ENCODE peak calls at places on chromosomes 4 and X, in seven cellular contexts. One of them, this sample, is unnamed.

GRCh38 chrX:1592128-1592862 is 891 bp downstream of the AKAP17A start:
- DNase-seq in H9: peak
- DNase-seq in IMR-90: peak
- DNase-seq in mesenchymal stem cell: peak
- DNase-seq in H1: peak
- DNase-seq in mesendoderm: peak
- DNase-seq in trophoblast cell: no peak
- DNase-seq in this sample: no peak

GRCh38 chrX:332916-333610 is 14.5 kb upstream of the GTPBP6 start:
- DNase-seq in H9: no peak
- DNase-seq in IMR-90: no peak
- DNase-seq in mesenchymal stem cell: no peak
- DNase-seq in H1: no peak
- DNase-seq in mesendoderm: no peak
- DNase-seq in trophoblast cell: no peak
- DNase-seq in this sample: no peak

GRCh38 chr4:79623125-79623905 is 215.3 kb upstream of the GK2 start:
- DNase-seq in H9: no peak
- DNase-seq in IMR-90: peak
- DNase-seq in mesenchymal stem cell: no peak
- DNase-seq in H1: no peak
- DNase-seq in mesendoderm: no peak
- DNase-seq in trophoblast cell: no peak
- DNase-seq in this sample: no peak

GRCh38 chr4:62531731-62532130 is 1331.6 kb downstream of the ADGRL3 start:
- DNase-seq in H9: peak
- DNase-seq in IMR-90: no peak
- DNase-seq in mesenchymal stem cell: no peak
- DNase-seq in H1: no peak
- DNase-seq in mesendoderm: peak
- DNase-seq in trophoblast cell: no peak
- DNase-seq in this sample: no peak

GRCh38 chr4:26692014-26692726 is 108.3 kb downstream of the TBC1D19 start:
- DNase-seq in H9: peak
- DNase-seq in IMR-90: peak
- DNase-seq in mesenchymal stem cell: no peak
- DNase-seq in H1: no peak
- DNase-seq in mesendoderm: peak
- DNase-seq in trophoblast cell: peak
- DNase-seq in this sample: no peak

GRCh38 chrX:48083212-48083611 is 11.8 kb upstream of the ZNF630 start:
- DNase-seq in H9: peak
- DNase-seq in IMR-90: peak
- DNase-seq in mesenchymal stem cell: peak
- DNase-seq in H1: peak
- DNase-seq in mesendoderm: peak
- DNase-seq in trophoblast cell: peak
- DNase-seq in this sample: peak

GRCh38 chr4:37803348-37803973 is 23.0 kb upstream of the PGM2 start:
- DNase-seq in H9: no peak
- DNase-seq in IMR-90: peak
- DNase-seq in mesenchymal stem cell: peak
- DNase-seq in H1: no peak
- DNase-seq in mesendoderm: peak
- DNase-seq in trophoblast cell: no peak
- DNase-seq in this sample: no peak

GRCh38 chr4:4627111-4627510 is 85.3 kb upstream of the STX18 start:
- DNase-seq in H9: peak
- DNase-seq in IMR-90: no peak
- DNase-seq in mesenchymal stem cell: no peak
- DNase-seq in H1: no peak
- DNase-seq in mesendoderm: no peak
- DNase-seq in trophoblast cell: no peak
- DNase-seq in this sample: no peak

GRCh38 chrX:19799319-19800182 is 87.8 kb downstream of the SH3KBP1 start:
- DNase-seq in H9: no peak
- DNase-seq in IMR-90: peak
- DNase-seq in mesenchymal stem cell: no peak
- DNase-seq in H1: no peak
- DNase-seq in mesendoderm: no peak
- DNase-seq in trophoblast cell: no peak
- DNase-seq in this sample: no peak

GRCh38 chr4:53595823-53596222 is 4.5 kb upstream of the LNX1 start:
- DNase-seq in H9: no peak
- DNase-seq in IMR-90: no peak
- DNase-seq in mesenchymal stem cell: no peak
- DNase-seq in H1: no peak
- DNase-seq in mesendoderm: no peak
- DNase-seq in trophoblast cell: no peak
- DNase-seq in this sample: no peak

GRCh38 chrX:20144491-20144890 is 2.9 kb upstream of the EIF1AX start:
- DNase-seq in H9: no peak
- DNase-seq in IMR-90: peak
- DNase-seq in mesenchymal stem cell: peak
- DNase-seq in H1: no peak
- DNase-seq in mesendoderm: no peak
- DNase-seq in trophoblast cell: no peak
- DNase-seq in this sample: no peak

GRCh38 chrX:68511255-68511654 is 12.4 kb downstream of the YIPF6 start:
- DNase-seq in H9: no peak
- DNase-seq in IMR-90: peak
- DNase-seq in mesenchymal stem cell: peak
- DNase-seq in H1: no peak
- DNase-seq in mesendoderm: peak
- DNase-seq in trophoblast cell: peak
- DNase-seq in this sample: no peak

GRCh38 chr4:102449751-102450352 is 51.3 kb upstream of the NFKB1 start:
- DNase-seq in H9: peak
- DNase-seq in IMR-90: peak
- DNase-seq in mesenchymal stem cell: peak
- DNase-seq in H1: no peak
- DNase-seq in mesendoderm: peak
- DNase-seq in trophoblast cell: peak
- DNase-seq in this sample: peak

GRCh38 chr4:103307479-103308042 is 109.4 kb upstream of the CENPE start:
- DNase-seq in H9: no peak
- DNase-seq in IMR-90: no peak
- DNase-seq in mesenchymal stem cell: no peak
- DNase-seq in H1: no peak
- DNase-seq in mesendoderm: no peak
- DNase-seq in trophoblast cell: no peak
- DNase-seq in this sample: no peak

GRCh38 chr4:82560853-82561744 is 689 bp downstream of the TMEM150C start:
- DNase-seq in H9: peak
- DNase-seq in IMR-90: no peak
- DNase-seq in mesenchymal stem cell: no peak
- DNase-seq in H1: peak
- DNase-seq in mesendoderm: no peak
- DNase-seq in trophoblast cell: no peak
- DNase-seq in this sample: no peak

GRCh38 chrX:15391850-15392249 is 7.6 kb upstream of the VEGFD start:
- DNase-seq in H9: peak
- DNase-seq in IMR-90: no peak
- DNase-seq in mesenchymal stem cell: no peak
- DNase-seq in H1: no peak
- DNase-seq in mesendoderm: peak
- DNase-seq in trophoblast cell: no peak
- DNase-seq in this sample: no peak

GRCh38 chr4:174278467-174278866 is 5.0 kb downstream of the FBXO8 start:
- DNase-seq in H9: no peak
- DNase-seq in IMR-90: no peak
- DNase-seq in mesenchymal stem cell: no peak
- DNase-seq in H1: no peak
- DNase-seq in mesendoderm: no peak
- DNase-seq in trophoblast cell: no peak
- DNase-seq in this sample: no peak

GRCh38 chr4:69546121-69546520 is 50.4 kb upstream of the UGT2B4 start:
- DNase-seq in H9: no peak
- DNase-seq in IMR-90: no peak
- DNase-seq in mesenchymal stem cell: peak
- DNase-seq in H1: no peak
- DNase-seq in mesendoderm: no peak
- DNase-seq in trophoblast cell: no peak
- DNase-seq in this sample: no peak

GRCh38 chr4:132759199-132759780 is 389.8 kb upstream of the PCDH10 start:
- DNase-seq in H9: no peak
- DNase-seq in IMR-90: no peak
- DNase-seq in mesenchymal stem cell: no peak
- DNase-seq in H1: no peak
- DNase-seq in mesendoderm: no peak
- DNase-seq in trophoblast cell: no peak
- DNase-seq in this sample: no peak

GRCh38 chrX:133776072-133776471 is 209.3 kb downstream of the GPC3 start:
- DNase-seq in H9: peak
- DNase-seq in IMR-90: no peak
- DNase-seq in mesenchymal stem cell: no peak
- DNase-seq in H1: peak
- DNase-seq in mesendoderm: peak
- DNase-seq in trophoblast cell: no peak
- DNase-seq in this sample: no peak

GRCh38 chr4:7425171-7425570 is 9.6 kb downstream of the PSAPL1 start:
- DNase-seq in H9: peak
- DNase-seq in IMR-90: no peak
- DNase-seq in mesenchymal stem cell: no peak
- DNase-seq in H1: peak
- DNase-seq in mesendoderm: no peak
- DNase-seq in trophoblast cell: no peak
- DNase-seq in this sample: no peak

GRCh38 chr4:112063260-112063659 is 82.0 kb upstream of the FAM241A start:
- DNase-seq in H9: no peak
- DNase-seq in IMR-90: no peak
- DNase-seq in mesenchymal stem cell: no peak
- DNase-seq in H1: no peak
- DNase-seq in mesendoderm: no peak
- DNase-seq in trophoblast cell: no peak
- DNase-seq in this sample: no peak

GRCh38 chr4:1199556-1200331 is 27.4 kb upstream of the SPON2 start:
- DNase-seq in H9: peak
- DNase-seq in IMR-90: no peak
- DNase-seq in mesenchymal stem cell: no peak
- DNase-seq in H1: no peak
- DNase-seq in mesendoderm: no peak
- DNase-seq in trophoblast cell: no peak
- DNase-seq in this sample: no peak

GRCh38 chr4:46946914-46947313 is 37.9 kb upstream of the COX7B2 start:
- DNase-seq in H9: no peak
- DNase-seq in IMR-90: peak
- DNase-seq in mesenchymal stem cell: peak
- DNase-seq in H1: no peak
- DNase-seq in mesendoderm: peak
- DNase-seq in trophoblast cell: peak
- DNase-seq in this sample: no peak

GRCh38 chr4:52420330-52420729 is 238.8 kb downstream of the USP46 start:
- DNase-seq in H9: no peak
- DNase-seq in IMR-90: no peak
- DNase-seq in mesenchymal stem cell: no peak
- DNase-seq in H1: no peak
- DNase-seq in mesendoderm: no peak
- DNase-seq in trophoblast cell: no peak
- DNase-seq in this sample: no peak
- H3K23ac ChIP-seq in H9: no peak
- H3K23ac ChIP-seq in IMR-90: no peak
- H3K23ac ChIP-seq in mesenchymal stem cell: no peak
- H3K23ac ChIP-seq in H1: no peak
- H3K23ac ChIP-seq in mesendoderm: no peak
- H3K23ac ChIP-seq in trophoblast cell: no peak
- H3K23ac ChIP-seq in this sample: no peak

DNA sequence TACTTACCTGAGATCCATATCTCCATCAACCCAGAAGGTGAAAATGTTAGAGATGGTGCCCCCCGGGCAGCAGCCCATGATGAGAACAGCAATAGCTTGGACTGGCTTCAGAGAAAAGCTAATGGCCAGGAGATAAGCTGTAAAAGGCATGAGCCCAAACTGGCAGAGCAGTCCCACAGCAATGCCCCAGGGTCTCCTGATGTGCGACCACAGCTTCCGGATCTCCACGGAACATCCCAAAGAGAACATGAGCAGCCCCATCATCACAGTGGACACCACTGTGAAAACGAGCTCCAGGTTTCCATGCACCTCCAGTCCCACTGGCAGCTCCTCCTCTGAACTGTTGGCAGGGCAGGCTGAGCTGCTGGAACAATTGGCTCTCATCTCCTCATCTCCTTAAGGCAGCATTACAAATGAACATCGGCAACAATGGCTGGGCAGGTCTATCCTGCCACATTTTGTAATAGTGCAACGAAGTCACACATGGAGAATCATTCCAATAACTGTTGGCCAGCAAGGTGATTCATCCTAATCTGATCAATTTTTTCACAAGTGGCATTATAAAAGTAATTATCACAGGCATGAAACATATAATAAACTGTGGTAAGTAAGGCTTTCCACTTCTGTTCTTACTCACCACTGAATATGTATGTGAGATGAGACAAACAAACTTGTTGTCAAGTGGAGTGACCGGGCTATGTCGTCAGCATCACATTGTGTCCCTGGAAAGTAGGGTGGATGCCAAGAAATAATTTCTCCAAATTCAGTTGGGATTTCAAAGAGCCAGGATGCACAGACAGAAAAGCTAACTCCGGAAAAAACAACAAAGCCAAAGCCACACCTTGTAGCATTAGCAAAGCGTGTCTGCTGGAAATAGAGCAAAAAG is at the start of gene SLC10A6:
- DNase-seq in H9: no peak
- DNase-seq in IMR-90: no peak
- DNase-seq in mesenchymal stem cell: no peak
- DNase-seq in H1: no peak
- DNase-seq in mesendoderm: no peak
- DNase-seq in trophoblast cell: peak
- DNase-seq in this sample: no peak
- H3K4ac ChIP-seq in H9: no peak
- H3K4ac ChIP-seq in IMR-90: peak
- H3K4ac ChIP-seq in mesenchymal stem cell: no peak
- H3K4ac ChIP-seq in H1: no peak
- H3K4ac ChIP-seq in mesendoderm: no peak
- H3K4ac ChIP-seq in trophoblast cell: no peak
- H3K4ac ChIP-seq in this sample: no peak

GRCh38 chrX:77442728-77443127 is 4.5 kb upstream of the FGF16 start:
- DNase-seq in H9: no peak
- DNase-seq in IMR-90: peak
- DNase-seq in mesenchymal stem cell: peak
- DNase-seq in H1: no peak
- DNase-seq in mesendoderm: no peak
- DNase-seq in trophoblast cell: peak
- DNase-seq in this sample: no peak
- H3K23ac ChIP-seq in H9: no peak
- H3K23ac ChIP-seq in IMR-90: no peak
- H3K23ac ChIP-seq in mesenchymal stem cell: no peak
- H3K23ac ChIP-seq in H1: no peak
- H3K23ac ChIP-seq in mesendoderm: no peak
- H3K23ac ChIP-seq in trophoblast cell: no peak
- H3K23ac ChIP-seq in this sample: no peak

DNA sequence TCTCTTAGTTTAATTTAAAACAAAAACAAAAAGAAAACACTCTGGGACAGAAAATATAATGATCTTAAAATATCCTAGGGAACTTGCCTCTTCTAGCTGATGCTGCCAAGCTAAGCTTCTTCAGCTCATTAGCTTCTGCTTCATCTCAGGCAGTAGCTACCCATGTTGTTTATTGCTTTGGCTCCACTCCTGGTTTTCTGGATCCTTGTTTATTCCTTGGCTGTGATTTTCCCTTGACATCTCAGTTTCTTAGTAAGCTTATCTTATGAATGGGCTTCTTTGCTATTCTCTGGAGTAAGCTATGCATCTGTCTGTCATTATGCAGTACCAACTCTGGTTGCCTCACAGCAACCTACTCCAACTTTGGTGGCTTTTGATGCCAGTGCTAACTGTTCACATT is 5.1 kb upstream of the MTHFD2L start:
- DNase-seq in H9: no peak
- DNase-seq in IMR-90: peak
- DNase-seq in mesenchymal stem cell: peak
- DNase-seq in H1: no peak
- DNase-seq in mesendoderm: no peak
- DNase-seq in trophoblast cell: no peak
- DNase-seq in this sample: no peak
- H3K4ac ChIP-seq in H9: no peak
- H3K4ac ChIP-seq in IMR-90: no peak
- H3K4ac ChIP-seq in mesenchymal stem cell: no peak
- H3K4ac ChIP-seq in H1: no peak
- H3K4ac ChIP-seq in mesendoderm: no peak
- H3K4ac ChIP-seq in trophoblast cell: no peak
- H3K4ac ChIP-seq in this sample: no peak

This sample was measured in neuronal stem cell.